ENCODE peak calls at places on chromosome 14, in five cellular contexts. One of them, this sample, is unnamed.

GRCh38 chr14:78154827-78155226 is 15.3 kb upstream of the NRXN3 start:
- DNase-seq in A549: peak
- DNase-seq in endothelial cell of umbilical vein: no peak
- DNase-seq in K562: peak
- DNase-seq in GM12878: no peak
- DNase-seq in this sample: peak

GRCh38 chr14:54338696-54339317 is 58.0 kb upstream of the CDKN3 start:
- DNase-seq in A549: peak
- DNase-seq in endothelial cell of umbilical vein: peak
- DNase-seq in K562: peak
- DNase-seq in GM12878: no peak
- DNase-seq in this sample: peak

GRCh38 chr14:60658116-60658515 is 8.8 kb upstream of the SIX1 start:
- DNase-seq in A549: no peak
- DNase-seq in endothelial cell of umbilical vein: no peak
- DNase-seq in K562: no peak
- DNase-seq in GM12878: no peak
- DNase-seq in this sample: no peak

GRCh38 chr14:61462566-61463195 is 141.3 kb downstream of the PRKCH start:
- DNase-seq in A549: peak
- DNase-seq in endothelial cell of umbilical vein: peak
- DNase-seq in K562: peak
- DNase-seq in GM12878: no peak
- DNase-seq in this sample: no peak

GRCh38 chr14:34978444-34978843 is 4.3 kb upstream of the SRP54 start:
- DNase-seq in A549: no peak
- DNase-seq in endothelial cell of umbilical vein: no peak
- DNase-seq in K562: no peak
- DNase-seq in GM12878: no peak
- DNase-seq in this sample: no peak

GRCh38 chr14:95310635-95311380 is 8.9 kb downstream of the CLMN start:
- DNase-seq in A549: no peak
- DNase-seq in endothelial cell of umbilical vein: no peak
- DNase-seq in K562: no peak
- DNase-seq in GM12878: no peak
- DNase-seq in this sample: no peak

GRCh38 chr14:52473557-52473956 is 78.7 kb downstream of the TXNDC16 start:
- DNase-seq in A549: peak
- DNase-seq in endothelial cell of umbilical vein: peak
- DNase-seq in K562: peak
- DNase-seq in GM12878: no peak
- DNase-seq in this sample: peak

GRCh38 chr14:88868558-88869159 is 44.2 kb downstream of the TTC8 start:
- DNase-seq in A549: peak
- DNase-seq in endothelial cell of umbilical vein: peak
- DNase-seq in K562: peak
- DNase-seq in GM12878: no peak
- DNase-seq in this sample: peak

GRCh38 chr14:96626121-96626768 is 124.1 kb downstream of the PAPOLA start:
- DNase-seq in A549: no peak
- DNase-seq in endothelial cell of umbilical vein: no peak
- DNase-seq in K562: no peak
- DNase-seq in GM12878: no peak
- DNase-seq in this sample: no peak

GRCh38 chr14:91387135-91387849 is 30.3 kb downstream of the CCDC88C start:
- DNase-seq in A549: no peak
- DNase-seq in endothelial cell of umbilical vein: no peak
- DNase-seq in K562: no peak
- DNase-seq in GM12878: no peak
- DNase-seq in this sample: no peak

GRCh38 chr14:76777721-76778120 is 16.5 kb downstream of the VASH1 start:
- DNase-seq in A549: no peak
- DNase-seq in endothelial cell of umbilical vein: no peak
- DNase-seq in K562: no peak
- DNase-seq in GM12878: no peak
- DNase-seq in this sample: no peak

GRCh38 chr14:68741839-68742470 is 50.9 kb downstream of the ZFP36L1 start:
- DNase-seq in A549: no peak
- DNase-seq in endothelial cell of umbilical vein: no peak
- DNase-seq in K562: no peak
- DNase-seq in GM12878: peak
- DNase-seq in this sample: peak

GRCh38 chr14:89242871-89243270 is 174.2 kb downstream of the FOXN3 start:
- DNase-seq in A549: no peak
- DNase-seq in endothelial cell of umbilical vein: no peak
- DNase-seq in K562: no peak
- DNase-seq in GM12878: no peak
- DNase-seq in this sample: no peak

GRCh38 chr14:34733245-34733644 is 18.9 kb upstream of the CFL2 start:
- DNase-seq in A549: no peak
- DNase-seq in endothelial cell of umbilical vein: no peak
- DNase-seq in K562: no peak
- DNase-seq in GM12878: no peak
- DNase-seq in this sample: no peak

GRCh38 chr14:104870368-104871144 is 5.5 kb downstream of the CEP170B start:
- DNase-seq in A549: no peak
- DNase-seq in endothelial cell of umbilical vein: no peak
- DNase-seq in K562: peak
- DNase-seq in GM12878: no peak
- DNase-seq in this sample: no peak

GRCh38 chr14:55125403-55125802 is 3.6 kb upstream of the LGALS3 start:
- DNase-seq in A549: no peak
- DNase-seq in endothelial cell of umbilical vein: no peak
- DNase-seq in K562: no peak
- DNase-seq in GM12878: no peak
- DNase-seq in this sample: peak

GRCh38 chr14:31097081-31097480 is 70.9 kb upstream of the STRN3 start:
- DNase-seq in A549: no peak
- DNase-seq in endothelial cell of umbilical vein: no peak
- DNase-seq in K562: no peak
- DNase-seq in GM12878: no peak
- DNase-seq in this sample: no peak

GRCh38 chr14:31092160-31092708 is 66.1 kb upstream of the STRN3 start:
- DNase-seq in A549: no peak
- DNase-seq in endothelial cell of umbilical vein: no peak
- DNase-seq in K562: no peak
- DNase-seq in GM12878: no peak
- DNase-seq in this sample: no peak

GRCh38 chr14:31096255-31096654 is 70.1 kb upstream of the STRN3 start:
- DNase-seq in A549: no peak
- DNase-seq in endothelial cell of umbilical vein: no peak
- DNase-seq in K562: no peak
- DNase-seq in GM12878: no peak
- DNase-seq in this sample: no peak

DNA sequence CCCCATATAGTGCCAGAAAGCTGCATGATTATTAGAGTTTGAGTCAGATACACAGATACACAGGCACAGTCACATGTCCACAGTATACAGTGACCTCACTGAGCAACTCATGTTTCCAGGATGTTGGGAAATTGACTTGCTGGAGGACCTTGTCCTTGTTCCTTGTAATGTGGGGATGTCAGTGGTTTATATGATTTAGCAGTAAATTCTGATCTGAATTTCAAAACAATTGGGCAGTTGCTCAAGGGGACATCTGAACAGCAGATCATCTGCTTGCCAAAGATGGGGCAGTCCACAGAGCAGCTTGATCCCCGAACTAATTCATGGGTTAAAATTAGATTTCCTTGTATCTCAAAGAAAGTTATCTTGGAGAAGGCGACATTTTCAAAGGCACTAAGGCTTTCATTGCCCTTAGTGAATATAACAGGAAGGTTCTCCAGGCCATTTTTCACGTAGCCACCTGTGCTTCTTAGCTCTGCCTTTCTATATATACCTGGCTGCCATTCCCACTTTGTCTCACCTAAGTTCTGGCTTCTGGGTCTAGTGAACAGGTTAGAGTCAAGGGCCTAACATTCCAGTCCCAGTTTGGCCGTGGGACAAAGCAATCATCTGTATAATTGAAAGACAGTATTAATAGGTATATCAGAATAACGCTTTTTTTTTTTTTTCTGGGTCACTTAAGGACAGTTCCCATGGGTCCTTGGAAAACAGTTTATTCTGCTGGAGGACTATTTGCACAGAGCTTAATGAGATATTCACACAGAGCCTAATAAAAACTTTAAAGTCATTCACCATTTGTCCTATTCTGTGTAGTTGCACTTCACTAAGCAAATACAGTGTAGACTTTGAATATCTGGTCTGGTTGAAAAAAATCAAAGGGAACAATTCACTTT is 64.9 kb upstream of the STRN3 start:
- DNase-seq in A549: peak
- DNase-seq in endothelial cell of umbilical vein: peak
- DNase-seq in K562: no peak
- DNase-seq in GM12878: no peak
- DNase-seq in this sample: peak
- TF ChIP-seq MYC in A549: no peak
- TF ChIP-seq MYC in endothelial cell of umbilical vein: no peak
- TF ChIP-seq MYC in K562: no peak
- TF ChIP-seq MYC in GM12878: no peak
- TF ChIP-seq MYC in this sample: peak

GRCh38 chr14:99966030-99966429 is 99.2 kb upstream of the EVL start:
- DNase-seq in A549: no peak
- DNase-seq in endothelial cell of umbilical vein: no peak
- DNase-seq in K562: no peak
- DNase-seq in GM12878: no peak
- DNase-seq in this sample: no peak

GRCh38 chr14:99964979-99965378 is 100.2 kb upstream of the EVL start:
- DNase-seq in A549: no peak
- DNase-seq in endothelial cell of umbilical vein: no peak
- DNase-seq in K562: no peak
- DNase-seq in GM12878: no peak
- DNase-seq in this sample: no peak

GRCh38 chr14:99966436-99966835 is 98.8 kb upstream of the EVL start:
- DNase-seq in A549: no peak
- DNase-seq in endothelial cell of umbilical vein: no peak
- DNase-seq in K562: no peak
- DNase-seq in GM12878: no peak
- DNase-seq in this sample: no peak

GRCh38 chr14:99968156-99968920 is 96.9 kb upstream of the EVL start:
- DNase-seq in A549: no peak
- DNase-seq in endothelial cell of umbilical vein: no peak
- DNase-seq in K562: no peak
- DNase-seq in GM12878: no peak
- DNase-seq in this sample: no peak

DNA sequence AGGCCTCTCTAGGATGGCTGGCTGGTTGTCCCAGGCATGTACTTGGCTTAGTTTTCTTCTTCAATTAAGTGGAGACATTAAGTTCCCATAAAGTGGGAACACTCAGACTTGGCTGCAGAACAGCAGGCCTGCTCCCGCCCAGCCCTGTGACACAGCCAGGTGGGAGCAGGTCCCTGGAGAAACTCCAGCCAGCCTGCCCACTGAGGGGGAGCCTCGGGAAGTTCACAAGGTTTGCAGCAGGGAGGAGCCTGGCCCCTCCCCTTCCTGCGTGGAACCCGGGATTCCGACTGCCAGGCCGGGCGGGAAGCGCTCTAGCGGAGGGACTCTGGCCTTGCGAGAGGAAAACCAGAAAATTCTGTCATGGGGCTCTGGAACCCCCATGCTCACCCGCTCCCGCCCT is 98.3 kb upstream of the EVL start:
- DNase-seq in A549: no peak
- DNase-seq in endothelial cell of umbilical vein: no peak
- DNase-seq in K562: no peak
- DNase-seq in GM12878: no peak
- DNase-seq in this sample: no peak
- TF ChIP-seq MAX in A549: no peak
- TF ChIP-seq MAX in endothelial cell of umbilical vein: no peak
- TF ChIP-seq MAX in K562: no peak
- TF ChIP-seq MAX in GM12878: no peak
- TF ChIP-seq MAX in this sample: no peak

GRCh38 chr14:93092606-93093556 is 22.8 kb downstream of the ITPK1 start:
- DNase-seq in A549: no peak
- DNase-seq in endothelial cell of umbilical vein: no peak
- DNase-seq in K562: no peak
- DNase-seq in GM12878: no peak
- DNase-seq in this sample: no peak

GRCh38 chr14:93091666-93092065 is 24.1 kb downstream of the ITPK1 start:
- DNase-seq in A549: no peak
- DNase-seq in endothelial cell of umbilical vein: no peak
- DNase-seq in K562: no peak
- DNase-seq in GM12878: no peak
- DNase-seq in this sample: no peak

GRCh38 chr14:93095742-93096510 is 19.8 kb downstream of the ITPK1 start:
- DNase-seq in A549: no peak
- DNase-seq in endothelial cell of umbilical vein: no peak
- DNase-seq in K562: no peak
- DNase-seq in GM12878: no peak
- DNase-seq in this sample: peak

GRCh38 chr14:93096923-93097322 is 18.8 kb downstream of the ITPK1 start:
- DNase-seq in A549: no peak
- DNase-seq in endothelial cell of umbilical vein: no peak
- DNase-seq in K562: no peak
- DNase-seq in GM12878: no peak
- DNase-seq in this sample: no peak

GRCh38 chr14:93094121-93094918 is 21.4 kb downstream of the ITPK1 start:
- DNase-seq in A549: no peak
- DNase-seq in endothelial cell of umbilical vein: no peak
- DNase-seq in K562: no peak
- DNase-seq in GM12878: no peak
- DNase-seq in this sample: no peak
- TF ChIP-seq MYC in A549: no peak
- TF ChIP-seq MYC in endothelial cell of umbilical vein: no peak
- TF ChIP-seq MYC in K562: no peak
- TF ChIP-seq MYC in GM12878: no peak
- TF ChIP-seq MYC in this sample: no peak

GRCh38 chr14:20503905-20504304 is 1.4 kb upstream of the RNASE10 start:
- DNase-seq in A549: no peak
- DNase-seq in endothelial cell of umbilical vein: peak
- DNase-seq in K562: no peak
- DNase-seq in GM12878: no peak
- DNase-seq in this sample: no peak

GRCh38 chr14:20499881-20500280 is 5.5 kb upstream of the RNASE10 start:
- DNase-seq in A549: no peak
- DNase-seq in endothelial cell of umbilical vein: no peak
- DNase-seq in K562: no peak
- DNase-seq in GM12878: no peak
- DNase-seq in this sample: no peak

GRCh38 chr14:20498622-20499021 is 6.7 kb upstream of the RNASE10 start:
- DNase-seq in A549: no peak
- DNase-seq in endothelial cell of umbilical vein: no peak
- DNase-seq in K562: no peak
- DNase-seq in GM12878: no peak
- DNase-seq in this sample: peak

GRCh38 chr14:20499108-20499507 is 6.2 kb upstream of the RNASE10 start:
- DNase-seq in A549: no peak
- DNase-seq in endothelial cell of umbilical vein: peak
- DNase-seq in K562: no peak
- DNase-seq in GM12878: no peak
- DNase-seq in this sample: peak

DNA sequence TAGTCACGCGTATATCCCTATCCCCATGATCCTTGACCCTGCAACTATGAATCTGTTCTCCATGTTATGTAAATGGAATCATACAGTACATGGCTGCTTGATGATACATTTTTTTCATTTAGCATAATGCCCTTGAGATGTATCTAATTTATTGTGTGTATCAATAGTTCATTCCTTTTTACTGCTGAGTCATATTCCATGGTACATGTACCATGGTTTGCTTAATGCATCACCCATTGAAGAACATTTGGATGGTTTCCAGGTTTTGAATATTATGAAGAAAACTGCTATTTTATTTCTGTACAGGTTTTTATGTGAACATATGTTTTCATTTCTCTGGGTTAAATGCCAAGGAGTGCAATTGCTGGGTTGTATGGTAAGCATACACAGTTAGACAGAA is 4.0 kb upstream of the RNASE10 start:
- DNase-seq in A549: peak
- DNase-seq in endothelial cell of umbilical vein: peak
- DNase-seq in K562: no peak
- DNase-seq in GM12878: no peak
- DNase-seq in this sample: no peak
- TF ChIP-seq MAX in A549: no peak
- TF ChIP-seq MAX in endothelial cell of umbilical vein: no peak
- TF ChIP-seq MAX in K562: no peak
- TF ChIP-seq MAX in GM12878: no peak
- TF ChIP-seq MAX in this sample: no peak